ENCODE peak calls at places on chromosomes 12 and 14, in seven cellular contexts. Y is mesothelial cell of epicardium; V is RWPE1; K is activated effector memory CD4-positive, alpha-beta T cell treated with Interleukin-2 at 50 U/mL for 16 hours; I is astrocyte of the spinal cord; N is NCI-H2107; X is progenitor cell of endocrine pancreas. R is an unnamed sample.
A peak's percentile ranks its signal among the peaks of the same experiment; 100 is the strongest.

GRCh38 chr12:94557896-94558295 is 92.5 kb downstream of the TMCC3 start:
- DNase-seq in Y (no peak), V (no peak), K (no peak), I (no peak), N (no peak), X (no peak), R (no peak)

GRCh38 chr12:96070670-96071279 is 35.4 kb upstream of the LTA4H start:
- DNase-seq in Y (no peak), V (no peak), K (no peak), I (peak; percentile 25), N (no peak), X (no peak), R (no peak)

GRCh38 chr14:73784065-73784987 is 67.3 kb upstream of the PTGR2 start:
- DNase-seq in Y (no peak), V (no peak), K (no peak), I (peak; percentile 35), N (no peak), X (no peak), R (no peak)

GRCh38 chr14:22614240-22614799 is 16.2 kb downstream of the ABHD4 start:
- DNase-seq in Y (no peak), V (peak; percentile 94), K (no peak), I (peak; percentile 96), N (no peak), X (no peak), R (peak; percentile 94)

GRCh38 chr12:18454330-18454729 is 193.0 kb downstream of the PIK3C2G start:
- DNase-seq in Y (no peak), V (no peak), K (no peak), I (no peak), N (no peak), X (no peak), R (no peak)

GRCh38 chr12:124777399-124778372 is 86.0 kb downstream of the SCARB1 start:
- DNase-seq in Y (no peak), V (no peak), K (no peak), I (no peak), N (no peak), X (no peak), R (no peak)

GRCh38 chr12:25272937-25273526 is 22.3 kb upstream of the KRAS start:
- DNase-seq in Y (no peak), V (no peak), K (no peak), I (no peak), N (no peak), X (no peak), R (no peak)

GRCh38 chr14:53840444-53840843 is 116.2 kb downstream of the BMP4 start:
- DNase-seq in Y (no peak), V (peak; percentile 96), K (no peak), I (no peak), N (no peak), X (no peak), R (no peak)

GRCh38 chr14:96938946-96939345 is 141.8 kb downstream of the VRK1 start:
- DNase-seq in Y (no peak), V (no peak), K (no peak), I (no peak), N (no peak), X (no peak), R (no peak)

GRCh38 chr12:40382217-40382616 is 157.4 kb downstream of the LRRK2 start:
- DNase-seq in Y (no peak), V (no peak), K (no peak), I (no peak), N (no peak), X (no peak), R (no peak)

GRCh38 chr12:990649-991349 is at the start of gene ERC1:
- DNase-seq in Y (peak; percentile 83), V (peak; percentile 90), K (peak; percentile 80), I (peak; percentile 89), N (peak; percentile 68), X (peak; percentile 91), R (peak; percentile 79)

GRCh38 chr14:70714055-70714550 is 72.4 kb downstream of the TTC9 start:
- DNase-seq in Y (peak; percentile 27), V (peak; percentile 39), K (no peak), I (peak; percentile 66), N (peak; percentile 25), X (peak; percentile 34), R (peak; percentile 14)